ENCODE peak calls at places on chromosomes 4 and X, in four cellular contexts. J, E, U and Q are unnamed samples. For H3K4me1, the result is how much of the 10 kb centered on the place peaks cover.

GRCh38 chr4:26622913-26623312 is 39.0 kb downstream of the TBC1D19 start:
- DNase-seq in J (no peak), E (no peak), U (no peak), Q (no peak)

GRCh38 chrX:3476973-3477372 is 130.5 kb upstream of the MXRA5 start:
- DNase-seq in J (no peak), E (no peak), U (no peak), Q (no peak)

GRCh38 chr4:2091990-2092652 is 33.0 kb downstream of the NAT8L start:
- DNase-seq in J (no peak), E (no peak), U (no peak), Q (no peak)

GRCh38 chr4:104490096-104490769 is 4.5 kb downstream of the CXXC4 start:
- DNase-seq in J (peak), E (peak), U (no peak), Q (peak)

GRCh38 chr4:78707793-78708192 is 68.4 kb upstream of the BMP2K start:
- DNase-seq in J (no peak), E (no peak), U (no peak), Q (no peak)

GRCh38 chr4:56077676-56078075 is 128.9 kb downstream of the CEP135 start:
- DNase-seq in J (no peak), E (peak), U (no peak), Q (no peak)

GRCh38 chr4:41124916-41125548 is 89.3 kb downstream of the APBB2 start:
- DNase-seq in J (no peak), E (no peak), U (no peak), Q (no peak)

GRCh38 chr4:128159967-128160366 is 98.9 kb downstream of the LARP1B start:
- DNase-seq in J (no peak), E (peak), U (no peak), Q (no peak)

GRCh38 chr4:183400035-183400434 is 44.4 kb upstream of the CDKN2AIP start:
- DNase-seq in J (no peak), E (no peak), U (peak), Q (no peak)

GRCh38 chrX:134982748-134983147 is 8.0 kb upstream of the SMIM10 start:
- DNase-seq in J (no peak), E (no peak), U (no peak), Q (no peak)

GRCh38 chr4:186829740-186830449 is 106.2 kb upstream of the FAT1 start:
- DNase-seq in J (no peak), E (peak), U (no peak), Q (no peak)

GRCh38 chrX:114985967-114986592 is 31.3 kb downstream of the IL13RA2 start:
- DNase-seq in J (no peak), E (peak), U (no peak), Q (no peak)

GRCh38 chr4:24394041-24394440 is 190.3 kb downstream of the DHX15 start:
- DNase-seq in J (no peak), E (peak), U (no peak), Q (no peak)

GRCh38 chrX:46758956-46759644 is at the start of gene SLC9A7:
- DNase-seq in J (peak), E (peak), U (peak), Q (peak)

GRCh38 chr4:134200811-134201215 is 776 bp downstream of the PABPC4L start:
- DNase-seq in J (peak), E (no peak), U (no peak), Q (peak)

GRCh38 chr4:6301732-6302442 is 32.2 kb downstream of the WFS1 start:
- DNase-seq in J (no peak), E (no peak), U (no peak), Q (peak)

GRCh38 chr4:150859435-150859834 is 155.6 kb downstream of the LRBA start:
- DNase-seq in J (no peak), E (no peak), U (no peak), Q (no peak)

GRCh38 chrX:150508461-150509367 is 59.7 kb upstream of the MTM1 start:
- DNase-seq in J (no peak), E (peak), U (no peak), Q (peak)
- H3K4me1 ChIP-seq in J (under half), E (under half), U (under half), Q (under half)

GRCh38 chrX:148540114-148540513 is 39.7 kb downstream of the AFF2 start:
- DNase-seq in J (no peak), E (no peak), U (no peak), Q (no peak)

GRCh38 chrX:148538582-148538981 is 38.2 kb downstream of the AFF2 start:
- DNase-seq in J (no peak), E (no peak), U (no peak), Q (no peak)

GRCh38 chrX:148542481-148543255 is 42.3 kb downstream of the AFF2 start:
- DNase-seq in J (no peak), E (no peak), U (no peak), Q (no peak)

GRCh38 chrX:148537556-148538182 is 37.3 kb downstream of the AFF2 start:
- DNase-seq in J (no peak), E (no peak), U (no peak), Q (no peak)

DNA sequence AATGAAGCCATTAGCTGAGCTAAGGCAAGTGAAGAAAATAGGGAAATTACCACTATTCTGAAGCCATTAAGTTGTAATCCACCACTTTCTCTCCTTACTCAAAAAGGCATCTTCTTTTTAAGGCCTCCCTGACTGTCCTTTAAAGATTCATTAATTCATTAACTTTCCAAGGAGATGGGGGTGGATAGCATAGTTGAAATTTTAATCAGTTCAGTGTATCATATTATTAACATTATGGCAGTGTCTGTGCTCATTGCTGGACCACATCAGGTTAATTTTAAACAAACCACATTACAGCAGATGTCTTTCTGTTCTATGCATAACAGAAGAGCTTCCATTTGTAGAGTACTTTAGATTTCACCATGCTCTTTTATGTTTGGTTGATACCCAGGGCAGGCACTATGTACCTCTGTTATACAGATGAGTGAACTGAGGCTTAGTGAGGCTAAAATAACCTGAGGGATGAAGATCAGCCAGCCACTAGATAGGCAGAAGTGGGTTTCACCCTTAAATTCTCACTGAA is 41.1 kb downstream of the AFF2 start:
- DNase-seq in J (no peak), E (no peak), U (no peak), Q (no peak)
- H3K4me1 ChIP-seq in J (under half), E (under half), U (under half), Q (under half)

DNA sequence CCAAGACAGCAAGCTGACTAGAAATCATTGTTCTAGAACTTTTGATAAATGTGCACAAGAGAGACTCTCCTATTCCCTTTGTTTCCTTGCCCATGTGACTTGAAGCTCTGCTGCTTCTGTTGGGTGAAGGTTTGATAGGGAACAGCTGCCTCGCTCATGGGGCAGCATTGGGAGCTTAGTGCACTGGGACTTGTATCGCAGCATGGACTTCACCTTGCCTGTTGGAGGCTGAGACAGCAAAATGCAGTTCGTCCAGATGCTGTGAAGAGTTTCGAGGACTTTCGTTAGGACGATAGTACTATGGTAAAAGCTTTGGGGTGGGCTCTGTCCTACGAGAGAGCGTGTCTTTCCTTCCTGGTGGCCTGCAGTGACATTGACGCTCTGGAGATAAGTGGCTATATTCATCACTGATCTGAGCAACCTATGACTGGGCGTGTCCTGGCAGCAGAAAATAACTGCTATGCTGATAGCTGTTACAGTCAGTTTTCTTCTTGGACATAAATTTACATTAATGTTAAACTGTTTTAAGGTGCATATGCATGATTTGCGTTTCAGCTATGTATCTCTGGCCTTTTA is 44.8 kb downstream of the ARHGAP10 start:
- DNase-seq in J (no peak), E (no peak), U (no peak), Q (no peak)
- H3K4me1 ChIP-seq in J (under half), E (under half), U (under half), Q (half or more)

GRCh38 chr4:25536577-25537325 is 118.9 kb upstream of the SLC34A2 start:
- DNase-seq in J (no peak), E (no peak), U (no peak), Q (no peak)
- H3K4me1 ChIP-seq in J (under half), E (under half), U (under half), Q (under half)

DNA sequence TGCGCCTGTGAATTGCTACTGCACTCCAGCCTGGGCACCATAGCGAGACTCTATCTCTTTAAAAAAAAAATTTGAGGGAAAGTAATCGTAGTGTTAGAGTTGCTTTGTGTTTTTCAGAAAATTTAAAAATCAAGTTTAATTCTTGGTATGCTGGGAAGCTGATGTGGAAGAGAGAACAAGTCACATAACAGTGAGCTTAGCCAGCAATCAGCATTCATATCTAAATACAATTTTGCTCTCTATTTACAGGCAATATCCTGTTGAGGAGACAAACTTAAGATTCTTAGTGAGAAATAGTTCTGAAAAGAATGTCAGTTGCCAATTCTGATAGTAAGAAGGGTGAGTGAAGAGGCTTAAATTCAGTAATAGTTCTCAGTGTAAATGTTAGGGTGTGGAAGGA is 9.6 kb upstream of the NDUFC1 start:
- DNase-seq in J (no peak), E (no peak), U (no peak), Q (no peak)
- H3K4me1 ChIP-seq in J (under half), E (under half), U (under half), Q (under half)

DNA sequence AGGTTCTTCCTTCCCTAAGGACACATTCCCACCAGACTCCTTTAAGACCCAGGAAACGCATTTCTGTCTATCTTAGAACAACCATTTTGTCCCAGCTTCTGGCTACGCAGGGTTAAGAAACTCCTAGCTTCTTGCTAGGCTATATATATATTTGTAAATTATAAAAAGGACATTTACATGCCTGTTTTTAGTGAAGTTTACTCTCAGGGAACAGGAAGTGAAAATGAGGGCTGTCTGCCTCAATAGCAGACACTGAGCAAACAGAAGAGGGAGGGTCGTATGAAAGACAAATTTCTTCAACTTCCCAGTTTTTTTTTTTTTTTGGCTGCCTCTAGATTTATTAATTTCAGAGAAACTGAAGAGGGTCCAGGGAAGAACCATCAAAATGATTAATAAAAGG is 9.3 kb upstream of the FRMPD3 start:
- DNase-seq in J (no peak), E (no peak), U (no peak), Q (no peak)
- H3K4me1 ChIP-seq in J (under half), E (under half), U (under half), Q (under half)

DNA sequence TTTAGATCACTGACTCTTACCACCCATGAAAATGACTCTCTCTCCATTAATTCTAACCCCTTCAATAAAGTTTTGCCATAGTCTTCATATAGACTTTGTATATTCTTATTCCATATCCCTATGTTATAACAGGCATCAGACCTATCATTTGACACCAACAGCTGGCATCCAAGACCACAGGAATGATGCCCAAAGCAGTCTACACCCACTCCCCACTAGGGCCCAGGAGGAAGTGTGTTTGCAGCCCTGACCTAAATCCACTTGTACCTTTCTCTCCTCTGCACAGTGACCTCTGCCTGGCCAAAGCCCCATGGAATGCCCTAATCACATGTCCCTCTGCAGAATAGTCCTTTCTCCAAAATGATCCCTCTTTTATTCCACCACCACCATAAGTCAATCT is 219.2 kb downstream of the CBR4 start:
- DNase-seq in J (no peak), E (no peak), U (no peak), Q (no peak)
- H3K4me1 ChIP-seq in J (under half), E (under half), U (under half), Q (under half)